ENCODE peak calls at places on chromosome 22, in six cellular contexts. One of them, this sample, is unnamed.
A peak's percentile ranks its signal among the peaks of the same experiment; 100 is the strongest.

GRCh38 chr22:50399751-50400331 is 56.7 kb downstream of the PPP6R2 start:
- DNase-seq in tibial nerve: no peak
- DNase-seq in GM10248: peak; percentile 56
- DNase-seq in transverse colon: peak; percentile 41
- DNase-seq in spleen: peak; percentile 84
- DNase-seq in Peyer's patch: peak; percentile 66
- DNase-seq in this sample: no peak

GRCh38 chr22:19795617-19796008 is 35.0 kb downstream of the TBX1 start:
- DNase-seq in GM10248: no peak
- DNase-seq in tibial nerve: no peak
- DNase-seq in spleen: no peak
- DNase-seq in transverse colon: no peak
- DNase-seq in Peyer's patch: no peak
- DNase-seq in this sample: no peak

GRCh38 chr22:28978863-28979799 is 82.5 kb downstream of the C22orf31 start:
- DNase-seq in tibial nerve: no peak
- DNase-seq in Peyer's patch: no peak
- DNase-seq in transverse colon: no peak
- DNase-seq in spleen: no peak
- DNase-seq in GM10248: no peak
- DNase-seq in this sample: no peak

GRCh38 chr22:38176170-38176741 is 5.4 kb downstream of the PLA2G6 start:
- DNase-seq in tibial nerve: peak; percentile 43
- DNase-seq in spleen: peak; percentile 87
- DNase-seq in transverse colon: peak; percentile 56
- DNase-seq in GM10248: peak; percentile 50
- DNase-seq in Peyer's patch: peak; percentile 70
- DNase-seq in this sample: peak; percentile 34

GRCh38 chr22:50612715-50613221 is 12.2 kb downstream of the MAPK8IP2 start:
- DNase-seq in Peyer's patch: peak; percentile 59
- DNase-seq in tibial nerve: no peak
- DNase-seq in spleen: peak; percentile 71
- DNase-seq in GM10248: peak; percentile 64
- DNase-seq in transverse colon: peak; percentile 72
- DNase-seq in this sample: no peak

GRCh38 chr22:49655168-49655812 is 172.4 kb downstream of the BRD1 start:
- DNase-seq in GM10248: no peak
- DNase-seq in tibial nerve: no peak
- DNase-seq in spleen: peak; percentile 72
- DNase-seq in transverse colon: no peak
- DNase-seq in Peyer's patch: no peak
- DNase-seq in this sample: no peak

GRCh38 chr22:27792452-27793165 is 8.9 kb downstream of the MN1 start:
- DNase-seq in transverse colon: no peak
- DNase-seq in Peyer's patch: no peak
- DNase-seq in GM10248: no peak
- DNase-seq in spleen: no peak
- DNase-seq in tibial nerve: no peak
- DNase-seq in this sample: no peak

GRCh38 chr22:28054622-28054871 is 135.5 kb upstream of the PITPNB start:
- DNase-seq in GM10248: no peak
- DNase-seq in Peyer's patch: no peak
- DNase-seq in spleen: no peak
- DNase-seq in tibial nerve: no peak
- DNase-seq in transverse colon: no peak
- DNase-seq in this sample: no peak

GRCh38 chr22:31143537-31143936 is 3.2 kb upstream of the PLA2G3 start:
- DNase-seq in GM10248: no peak
- DNase-seq in Peyer's patch: no peak
- DNase-seq in tibial nerve: no peak
- DNase-seq in transverse colon: no peak
- DNase-seq in spleen: no peak
- DNase-seq in this sample: no peak

GRCh38 chr22:28442951-28443876 is 236.4 kb downstream of the TTC28 start:
- DNase-seq in tibial nerve: peak; percentile 50
- DNase-seq in Peyer's patch: peak; percentile 80
- DNase-seq in GM10248: no peak
- DNase-seq in transverse colon: peak; percentile 68
- DNase-seq in spleen: peak; percentile 78
- DNase-seq in this sample: no peak

GRCh38 chr22:47172771-47173534 is 410.5 kb downstream of the TBC1D22A start:
- DNase-seq in spleen: peak; percentile 64
- DNase-seq in tibial nerve: peak; percentile 9
- DNase-seq in Peyer's patch: peak; percentile 37
- DNase-seq in transverse colon: peak; percentile 7
- DNase-seq in GM10248: no peak
- DNase-seq in this sample: no peak

GRCh38 chr22:27107824-27108223 is 450.4 kb downstream of the MIAT start:
- DNase-seq in Peyer's patch: peak; percentile 90
- DNase-seq in GM10248: no peak
- DNase-seq in tibial nerve: peak; percentile 50
- DNase-seq in spleen: no peak
- DNase-seq in transverse colon: peak; percentile 45
- DNase-seq in this sample: no peak

GRCh38 chr22:32720924-32721323 is 80.6 kb upstream of the TIMP3 start:
- DNase-seq in GM10248: no peak
- DNase-seq in Peyer's patch: no peak
- DNase-seq in spleen: no peak
- DNase-seq in tibial nerve: no peak
- DNase-seq in transverse colon: no peak
- DNase-seq in this sample: no peak

GRCh38 chr22:31122532-31123291 is at the start of gene INPP5J:
- DNase-seq in Peyer's patch: peak; percentile 88
- DNase-seq in GM10248: no peak
- DNase-seq in tibial nerve: no peak
- DNase-seq in spleen: peak; percentile 51
- DNase-seq in transverse colon: peak; percentile 80
- DNase-seq in this sample: no peak

GRCh38 chr22:44697423-44698179 is 4.4 kb upstream of the PRR5 start:
- DNase-seq in Peyer's patch: peak; percentile 93
- DNase-seq in GM10248: peak; percentile 86
- DNase-seq in transverse colon: peak; percentile 88
- DNase-seq in tibial nerve: peak; percentile 69
- DNase-seq in spleen: peak; percentile 94
- DNase-seq in this sample: peak; percentile 81

GRCh38 chr22:32200752-32201151 is 4.1 kb downstream of the RFPL2 start:
- DNase-seq in transverse colon: no peak
- DNase-seq in Peyer's patch: no peak
- DNase-seq in spleen: no peak
- DNase-seq in GM10248: no peak
- DNase-seq in tibial nerve: no peak
- DNase-seq in this sample: no peak

GRCh38 chr22:24134090-24134846 is 47.0 kb upstream of the SUSD2 start:
- DNase-seq in tibial nerve: no peak
- DNase-seq in Peyer's patch: peak; percentile 85
- DNase-seq in transverse colon: peak; percentile 45
- DNase-seq in GM10248: no peak
- DNase-seq in spleen: peak; percentile 90
- DNase-seq in this sample: peak; percentile 73

GRCh38 chr22:49666146-49666809 is 161.4 kb downstream of the BRD1 start:
- DNase-seq in Peyer's patch: peak; percentile 34
- DNase-seq in spleen: no peak
- DNase-seq in tibial nerve: no peak
- DNase-seq in GM10248: no peak
- DNase-seq in transverse colon: peak; percentile 2
- DNase-seq in this sample: peak; percentile 31

GRCh38 chr22:17164392-17165024 is 5.4 kb upstream of the HDHD5 start:
- DNase-seq in tibial nerve: no peak
- DNase-seq in spleen: peak; percentile 19
- DNase-seq in Peyer's patch: no peak
- DNase-seq in transverse colon: no peak
- DNase-seq in GM10248: no peak
- DNase-seq in this sample: no peak
- TF ChIP-seq CTCF in tibial nerve: no peak
- TF ChIP-seq CTCF in spleen: no peak
- TF ChIP-seq CTCF in Peyer's patch: peak; percentile 19
- TF ChIP-seq CTCF in transverse colon: no peak
- TF ChIP-seq CTCF in GM10248: no peak
- TF ChIP-seq CTCF in this sample: no peak

DNA sequence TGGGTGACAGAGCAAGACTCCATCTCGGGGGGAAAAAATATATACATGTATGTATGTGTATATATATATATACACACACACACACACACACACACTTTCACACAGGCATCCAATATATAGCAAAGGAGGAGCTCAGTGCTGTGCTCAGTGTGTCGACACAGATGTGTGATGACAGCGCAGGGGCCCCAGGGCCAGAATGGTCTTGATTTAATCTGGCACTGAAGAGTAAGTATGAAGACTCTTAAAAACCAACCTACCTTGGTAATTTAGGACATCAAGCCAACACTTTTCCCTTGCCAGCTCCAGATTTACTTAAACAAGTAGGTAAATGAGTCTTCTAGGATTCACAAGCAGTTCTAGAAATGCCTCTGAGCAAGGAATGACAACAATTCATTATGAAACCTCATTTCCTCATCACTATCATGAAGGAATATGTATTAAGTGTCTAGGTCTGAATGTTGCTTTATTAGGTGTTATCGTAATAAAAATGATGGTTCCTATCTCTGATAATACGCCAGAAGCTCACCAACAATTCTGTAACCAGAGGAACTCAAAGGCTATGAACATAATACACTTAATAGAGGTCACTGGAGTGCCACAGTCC is 71.5 kb downstream of the SGSM3 start:
- DNase-seq in spleen: no peak
- DNase-seq in transverse colon: no peak
- DNase-seq in GM10248: no peak
- DNase-seq in tibial nerve: no peak
- DNase-seq in Peyer's patch: no peak
- DNase-seq in this sample: no peak
- TF ChIP-seq CTCF in spleen: no peak
- TF ChIP-seq CTCF in transverse colon: no peak
- TF ChIP-seq CTCF in GM10248: no peak
- TF ChIP-seq CTCF in tibial nerve: no peak
- TF ChIP-seq CTCF in Peyer's patch: no peak
- TF ChIP-seq CTCF in this sample: no peak

DNA sequence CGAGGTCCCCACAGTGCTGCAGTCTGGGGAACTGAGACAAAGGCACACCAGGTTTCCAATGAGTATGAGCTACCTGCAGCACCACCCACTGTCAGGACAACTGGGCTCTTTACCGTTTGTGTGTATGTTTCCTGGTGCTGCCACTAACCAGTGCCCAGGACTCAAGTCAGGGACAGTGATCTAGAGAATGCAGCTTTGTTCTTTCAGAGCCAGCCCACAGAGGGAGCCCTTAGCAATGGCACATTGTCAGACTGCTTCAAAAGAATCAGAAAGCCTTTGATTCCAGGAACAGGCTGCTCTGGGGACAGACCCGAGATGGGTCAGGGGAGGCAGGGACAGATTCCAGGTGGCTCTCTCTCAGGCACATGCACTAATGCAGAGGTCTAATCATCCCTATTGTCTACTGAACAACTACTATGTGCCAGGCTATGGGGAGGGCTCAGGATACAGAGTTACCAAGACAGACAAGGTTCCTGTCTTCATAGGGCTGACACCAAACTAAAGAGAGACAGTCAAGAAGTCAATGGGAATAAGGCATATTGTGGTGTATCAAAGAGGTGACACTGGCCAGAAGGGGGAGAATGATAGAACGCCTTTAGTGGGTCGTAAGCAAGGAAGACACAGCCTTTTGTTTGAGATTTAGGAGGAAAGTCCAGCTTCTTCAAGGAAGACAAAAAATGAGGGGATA is 103.7 kb downstream of the VPREB1 start:
- DNase-seq in transverse colon: no peak
- DNase-seq in Peyer's patch: no peak
- DNase-seq in GM10248: no peak
- DNase-seq in spleen: no peak
- DNase-seq in tibial nerve: no peak
- DNase-seq in this sample: no peak
- TF ChIP-seq CTCF in transverse colon: no peak
- TF ChIP-seq CTCF in Peyer's patch: no peak
- TF ChIP-seq CTCF in GM10248: peak; percentile 17
- TF ChIP-seq CTCF in spleen: no peak
- TF ChIP-seq CTCF in tibial nerve: no peak
- TF ChIP-seq CTCF in this sample: no peak

GRCh38 chr22:42769238-42769573 is 48.5 kb upstream of the A4GALT start:
- DNase-seq in tibial nerve: no peak
- DNase-seq in transverse colon: no peak
- DNase-seq in GM10248: no peak
- DNase-seq in Peyer's patch: no peak
- DNase-seq in spleen: no peak
- DNase-seq in this sample: no peak

GRCh38 chr22:42769574-42770447 is 49.1 kb upstream of the A4GALT start:
- DNase-seq in tibial nerve: peak; percentile 49
- DNase-seq in GM10248: peak; percentile 89
- DNase-seq in spleen: peak; percentile 89
- DNase-seq in transverse colon: peak; percentile 54
- DNase-seq in Peyer's patch: peak; percentile 76
- DNase-seq in this sample: no peak

GRCh38 chr22:42770448-42770726 is 49.7 kb upstream of the A4GALT start:
- DNase-seq in tibial nerve: no peak
- DNase-seq in transverse colon: no peak
- DNase-seq in Peyer's patch: no peak
- DNase-seq in spleen: no peak
- DNase-seq in GM10248: no peak
- DNase-seq in this sample: no peak

GRCh38 chr22:42766860-42767259 is 46.2 kb upstream of the A4GALT start:
- DNase-seq in transverse colon: no peak
- DNase-seq in tibial nerve: no peak
- DNase-seq in Peyer's patch: no peak
- DNase-seq in spleen: no peak
- DNase-seq in GM10248: peak; percentile 18
- DNase-seq in this sample: no peak

DNA sequence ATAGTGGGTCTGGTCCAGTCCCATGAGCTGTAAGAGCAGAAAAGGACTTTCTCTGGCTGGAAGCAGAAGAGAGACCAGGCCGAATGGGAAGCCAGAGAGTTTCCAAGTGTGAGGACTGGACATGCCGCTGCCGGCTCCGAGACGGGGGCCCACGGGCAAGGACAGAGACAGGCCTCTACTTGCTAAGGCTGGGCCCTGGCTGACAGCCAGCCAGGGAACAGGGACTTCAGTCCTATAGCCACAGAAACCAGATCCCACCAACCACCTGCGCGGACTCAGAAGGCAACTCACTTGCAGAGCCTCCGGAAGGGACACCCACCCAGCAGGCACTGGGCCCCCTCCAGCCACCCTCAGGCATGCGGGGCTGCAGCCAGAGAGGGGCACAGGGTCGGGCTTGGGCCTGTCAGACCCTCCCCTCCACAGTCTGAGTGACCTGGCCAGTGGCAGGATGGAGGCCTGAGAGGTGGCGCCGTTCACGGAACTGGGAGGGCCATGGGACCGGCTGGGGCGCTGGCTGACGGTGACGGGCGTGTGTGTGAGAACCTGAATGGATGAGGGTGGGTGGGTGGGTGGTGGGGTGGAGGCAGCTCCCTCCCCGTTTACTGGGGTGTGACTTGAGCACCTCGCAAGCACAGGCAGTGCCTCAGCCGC is 47.8 kb upstream of the A4GALT start:
- DNase-seq in tibial nerve: no peak
- DNase-seq in GM10248: no peak
- DNase-seq in transverse colon: no peak
- DNase-seq in spleen: no peak
- DNase-seq in Peyer's patch: no peak
- DNase-seq in this sample: no peak
- TF ChIP-seq CTCF in tibial nerve: no peak
- TF ChIP-seq CTCF in GM10248: no peak
- TF ChIP-seq CTCF in transverse colon: no peak
- TF ChIP-seq CTCF in spleen: no peak
- TF ChIP-seq CTCF in Peyer's patch: no peak
- TF ChIP-seq CTCF in this sample: no peak